ENCODE peak calls at places on chromosomes 5 and 9, in five cellular contexts. U, G, Q, O and K are unnamed samples.

GRCh38 chr9:110578896-110579752 is at the start of gene SVEP1:
- DNase-seq in O (no peak), Q (no peak), G (peak), U (no peak), K (no peak)

GRCh38 chr5:149674686-149675085 is 55.4 kb upstream of the PPARGC1B start:
- DNase-seq in Q (no peak), O (no peak), U (no peak), G (no peak), K (no peak)

GRCh38 chr5:124963236-124963929 is 216.9 kb upstream of the ZNF608 start:
- DNase-seq in U (no peak), Q (no peak), O (no peak), G (peak), K (no peak)

GRCh38 chr9:101977614-101978210 is 239.3 kb upstream of the GRIN3A start:
- DNase-seq in Q (no peak), G (peak), U (no peak), O (no peak), K (no peak)

GRCh38 chr9:16884952-16885513 is 14.6 kb upstream of the BNC2 start:
- DNase-seq in U (no peak), Q (no peak), O (no peak), G (peak), K (peak)

GRCh38 chr5:80246995-80247729 is 8.7 kb downstream of the SERINC5 start:
- DNase-seq in O (peak), G (peak), Q (peak), U (no peak), K (peak)

GRCh38 chr5:134463991-134464760 is 52.5 kb upstream of the CDKN2AIPNL start:
- DNase-seq in U (peak), O (no peak), Q (no peak), G (peak), K (no peak)

GRCh38 chr9:34267660-34268059 is 61.4 kb downstream of the KIF24 start:
- DNase-seq in U (no peak), O (no peak), G (no peak), Q (no peak), K (no peak)

GRCh38 chr9:72817413-72817812 is 135.4 kb downstream of the ALDH1A1 start:
- DNase-seq in Q (no peak), G (no peak), O (no peak), U (no peak), K (no peak)

GRCh38 chr5:77629553-77630245 is 8.8 kb downstream of the OTP start:
- DNase-seq in Q (no peak), U (no peak), O (no peak), G (no peak), K (no peak)

GRCh38 chr5:113035096-113035495 is 58.5 kb downstream of the DCP2 start:
- DNase-seq in G (no peak), U (no peak), O (no peak), Q (no peak), K (no peak)

GRCh38 chr9:40925149-40925548 is 203.3 kb downstream of the FOXD4L6 start:
- DNase-seq in U (peak), O (no peak), Q (no peak), G (no peak), K (no peak)

GRCh38 chr9:37102476-37102875 is 17.9 kb upstream of the ZCCHC7 start:
- DNase-seq in O (peak), U (no peak), G (peak), Q (no peak), K (no peak)

GRCh38 chr5:113027015-113027414 is 50.4 kb downstream of the DCP2 start:
- DNase-seq in O (no peak), G (no peak), Q (no peak), U (no peak), K (no peak)

GRCh38 chr5:68612972-68613371 is 397.4 kb downstream of the PIK3R1 start:
- DNase-seq in Q (no peak), G (no peak), O (no peak), U (no peak), K (no peak)

GRCh38 chr5:170233358-170233892 is 640 bp downstream of the C5orf58 start:
- DNase-seq in G (no peak), Q (no peak), U (no peak), O (no peak), K (no peak)

GRCh38 chr9:109409998-109410397 is 88.1 kb downstream of the PTPN3 start:
- DNase-seq in U (no peak), Q (no peak), O (no peak), G (no peak), K (no peak)

GRCh38 chr9:95171596-95171995 is 145.9 kb downstream of the FANCC start:
- DNase-seq in G (peak), Q (no peak), O (no peak), U (no peak), K (no peak)

GRCh38 chr9:76859860-76860259 is 46.1 kb downstream of the PRUNE2 start:
- DNase-seq in U (no peak), O (no peak), Q (no peak), G (no peak), K (no peak)

GRCh38 chr9:82903503-82903902 is 159.4 kb downstream of the RASEF start:
- DNase-seq in G (no peak), Q (no peak), O (no peak), U (no peak), K (no peak)

GRCh38 chr9:96883922-96884321 is 29.6 kb upstream of the ZNF782 start:
- DNase-seq in U (no peak), G (no peak), O (no peak), Q (no peak), K (no peak)

GRCh38 chr9:37984672-37985611 is 81.0 kb upstream of the SLC25A51 start:
- DNase-seq in O (no peak), G (peak), U (no peak), Q (no peak), K (peak)

GRCh38 chr5:87116821-87117512 is 150.7 kb upstream of the RASA1 start:
- DNase-seq in U (no peak), G (peak), Q (peak), O (no peak), K (no peak)

GRCh38 chr5:15995206-15996052 is 184.2 kb downstream of the MARCHF11 start:
- DNase-seq in G (peak), U (no peak), Q (no peak), O (no peak), K (no peak)

GRCh38 chr5:180682560-180682959 is 33.2 kb upstream of the FLT4 start:
- DNase-seq in O (no peak), Q (no peak), U (no peak), G (no peak), K (no peak)

GRCh38 chr9:88462191-88462590 is 72.8 kb upstream of the NXNL2 start:
- DNase-seq in U (no peak), Q (no peak), G (peak), O (no peak), K (no peak)

DNA sequence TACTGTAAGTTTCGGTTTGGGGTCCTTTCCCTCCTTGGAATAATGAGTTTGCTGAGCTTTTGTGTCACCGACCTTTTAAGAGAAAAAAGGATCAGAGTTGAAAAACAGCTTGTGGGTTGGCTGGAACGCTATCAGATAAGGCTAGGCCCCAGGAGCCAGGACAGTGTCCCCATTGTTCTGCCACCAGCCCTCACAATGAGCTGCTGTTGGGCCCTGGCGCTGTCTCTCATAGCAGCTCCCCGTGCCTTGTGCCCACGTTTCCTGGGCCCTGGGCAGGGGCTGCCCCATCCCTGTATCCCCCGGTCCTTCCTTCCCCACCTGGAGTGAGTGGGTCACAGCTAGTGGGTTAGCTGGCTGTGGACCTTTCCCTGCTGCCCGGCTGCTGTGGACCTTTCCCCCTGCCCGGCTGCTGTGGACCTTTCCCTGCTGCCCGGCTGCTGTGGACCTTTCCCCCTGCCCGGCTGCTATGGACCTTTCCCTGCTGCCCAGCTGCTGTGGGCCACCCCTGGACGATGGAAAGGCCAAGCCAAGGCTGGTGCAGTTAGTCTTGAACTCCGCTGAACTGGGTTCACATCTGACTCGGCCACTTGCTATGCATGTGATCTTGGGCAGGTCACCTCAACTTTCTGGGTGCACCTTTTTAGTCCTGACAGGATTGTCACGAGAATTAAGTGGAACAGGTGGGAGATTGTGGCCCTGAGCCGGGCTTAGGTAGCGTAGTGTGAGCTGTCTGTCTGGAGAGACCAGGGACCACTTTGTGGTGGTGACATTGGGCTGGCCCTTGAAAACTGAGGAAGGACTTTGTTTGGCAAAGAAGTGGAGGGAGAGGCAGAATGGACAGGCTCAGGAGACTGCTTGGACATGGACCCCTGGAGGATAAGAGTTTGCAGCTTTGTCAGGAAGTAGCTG is 99.5 kb downstream of the DAB2IP start:
- DNase-seq in O (peak), U (no peak), Q (no peak), G (no peak), K (no peak)
- H3K27ac ChIP-seq in O (peak), U (peak), Q (no peak), G (no peak), K (peak)

GRCh38 chr9:122822056-122822455 is 6.3 kb downstream of the PDCL start:
- DNase-seq in O (no peak), G (no peak), U (no peak), Q (no peak), K (no peak)

GRCh38 chr9:122820490-122820845 is 7.9 kb downstream of the PDCL start:
- DNase-seq in G (no peak), Q (no peak), U (no peak), O (no peak), K (no peak)

GRCh38 chr9:122819791-122820489 is 8.4 kb downstream of the PDCL start:
- DNase-seq in G (peak), Q (no peak), U (no peak), O (no peak), K (no peak)

GRCh38 chr9:122822958-122823357 is 5.4 kb downstream of the PDCL start:
- DNase-seq in G (no peak), U (no peak), O (no peak), Q (no peak), K (no peak)

DNA sequence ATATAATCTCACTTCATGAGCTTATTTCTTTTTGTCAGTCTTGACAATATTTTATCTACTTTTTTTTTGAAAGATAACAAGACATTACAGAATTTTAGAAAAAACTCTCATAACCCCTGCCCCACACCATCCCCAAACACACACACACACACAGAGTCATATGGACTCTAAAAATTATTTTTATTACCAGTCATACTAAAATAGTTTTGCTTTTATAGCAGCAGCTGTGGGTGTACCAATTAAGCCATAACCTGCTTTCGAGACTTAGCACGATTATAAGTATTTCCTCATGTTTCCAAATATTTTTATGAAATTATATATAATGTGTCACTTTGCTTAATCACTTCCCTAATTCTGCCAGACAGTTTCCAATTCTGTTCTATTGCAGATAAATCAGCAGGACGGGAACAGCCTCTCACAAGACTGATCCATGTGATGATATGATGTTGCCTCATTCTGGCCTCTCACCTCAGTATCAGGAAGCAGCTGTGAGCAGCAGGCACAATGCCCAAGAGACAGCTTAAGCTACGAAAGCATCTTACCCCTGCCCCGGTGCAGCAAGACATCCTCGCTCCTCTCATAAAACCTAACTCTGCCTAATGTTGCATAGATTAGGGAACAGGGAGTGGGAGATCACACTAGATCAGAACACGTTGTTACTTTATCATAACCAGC is 7.0 kb downstream of the PDCL start:
- DNase-seq in G (peak), Q (no peak), U (peak), O (no peak), K (peak)
- TF ChIP-seq POLR2A in G (no peak), Q (no peak), U (no peak), O (no peak), K (no peak)

DNA sequence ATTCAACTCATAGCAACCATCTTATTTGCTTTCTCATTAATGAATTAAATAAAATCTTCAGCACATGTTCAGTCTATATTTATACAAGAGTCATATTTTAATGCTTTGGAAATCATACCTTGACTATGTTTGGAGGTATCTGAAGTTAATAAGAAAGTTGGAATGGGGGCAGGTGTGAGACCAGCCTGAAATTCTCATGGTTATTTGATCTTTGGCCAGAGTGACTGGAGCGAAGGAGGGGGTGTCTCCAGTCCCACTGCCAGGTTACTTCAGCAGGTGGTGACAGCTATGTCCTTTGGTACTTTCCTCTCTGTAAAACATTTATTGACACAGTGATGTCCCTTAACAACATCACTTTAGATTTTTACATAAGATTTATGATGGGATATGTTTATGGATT is 318.1 kb upstream of the SGCD start:
- DNase-seq in O (no peak), Q (no peak), G (no peak), U (no peak), K (no peak)
- H3K4me3 ChIP-seq in O (no peak), Q (no peak), G (no peak), U (no peak), K (no peak)

GRCh38 chr5:4879075-4879474 is 261.1 kb upstream of the ADAMTS16 start:
- DNase-seq in O (no peak), Q (no peak), U (peak), G (no peak), K (no peak)
- H3K27ac ChIP-seq in O (no peak), Q (no peak), U (no peak), G (no peak), K (no peak)

DNA sequence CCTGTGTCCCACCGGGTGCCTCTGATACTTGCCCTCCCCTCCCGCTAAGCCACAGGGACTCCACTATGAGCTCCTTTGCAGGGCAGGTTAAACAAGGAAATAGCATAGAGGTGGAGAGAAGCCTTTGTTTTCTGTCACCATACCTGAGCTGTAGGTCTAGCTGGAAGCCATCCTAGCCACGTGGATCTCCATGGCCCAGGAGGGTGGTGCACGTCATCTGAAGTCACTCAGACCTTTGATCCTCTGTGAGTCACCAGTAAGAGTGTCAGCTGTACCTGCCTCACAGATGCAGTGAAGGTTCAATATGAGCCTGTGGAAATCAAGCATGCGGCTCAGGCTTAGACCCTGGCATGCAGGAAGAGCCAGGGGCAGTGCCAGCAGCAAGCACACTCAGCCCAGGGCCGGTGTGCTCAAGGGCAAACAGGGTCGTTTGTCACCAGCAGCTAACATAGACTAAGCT is 55.1 kb downstream of the ASS1 start:
- DNase-seq in G (no peak), O (peak), Q (no peak), U (no peak), K (peak)
- TF ChIP-seq POLR2A in G (no peak), O (no peak), Q (no peak), U (no peak), K (no peak)